ENCODE peak calls at places on chromosomes 7 and 10, in eight cellular contexts. A, X, O, P, G, N, Z and J are unnamed samples.

GRCh38 chr10:29811751-29812427 is 177.1 kb upstream of the SVIL start:
- DNase-seq in Z (no peak), N (peak), O (no peak), A (peak), P (no peak), G (peak), X (no peak), J (no peak)

GRCh38 chr7:16223963-16224707 is 197.2 kb downstream of the CRPPA start:
- DNase-seq in P (no peak), N (no peak), X (no peak), Z (no peak), O (no peak), G (no peak), A (no peak), J (no peak)

GRCh38 chr10:131928248-131929095 is 27.7 kb downstream of the PPP2R2D start:
- DNase-seq in P (no peak), A (peak), N (no peak), G (no peak), X (no peak), O (no peak), Z (peak), J (no peak)

GRCh38 chr10:119370972-119371703 is 163.8 kb downstream of the GRK5 start:
- DNase-seq in G (peak), O (peak), P (no peak), N (no peak), A (peak), Z (peak), X (no peak), J (no peak)

GRCh38 chr10:72348282-72348681 is 6.4 kb downstream of the DNAJB12 start:
- DNase-seq in X (no peak), O (no peak), G (no peak), P (no peak), Z (no peak), N (no peak), A (no peak), J (no peak)

GRCh38 chr10:78774999-78775711 is 293.6 kb upstream of the ZMIZ1 start:
- DNase-seq in G (peak), O (no peak), A (peak), P (no peak), Z (peak), N (no peak), X (no peak), J (no peak)

GRCh38 chr10:72080042-72081035 is 8.0 kb downstream of the SPOCK2 start:
- DNase-seq in X (no peak), O (peak), A (no peak), Z (no peak), G (peak), N (no peak), P (no peak), J (no peak)

GRCh38 chr10:75651452-75651851 is 220.0 kb downstream of the LRMDA start:
- DNase-seq in O (no peak), A (no peak), Z (no peak), G (peak), P (no peak), N (peak), X (no peak), J (no peak)

GRCh38 chr7:80876894-80877414 is 41.9 kb downstream of the SEMA3C start:
- DNase-seq in G (no peak), O (no peak), A (no peak), Z (no peak), X (no peak), P (no peak), N (no peak), J (no peak)

GRCh38 chr10:58590152-58590551 is 77.5 kb downstream of the BICC1 start:
- DNase-seq in X (no peak), N (no peak), G (peak), O (no peak), P (no peak), A (peak), Z (no peak), J (no peak)

GRCh38 chr7:54904986-54905385 is 113.8 kb upstream of the EGFR start:
- DNase-seq in A (no peak), Z (no peak), N (no peak), X (no peak), O (no peak), G (peak), P (no peak), J (no peak)

GRCh38 chr7:35508623-35509400 is 186.1 kb downstream of the HERPUD2 start:
- DNase-seq in Z (no peak), N (no peak), P (no peak), A (no peak), O (no peak), G (no peak), X (no peak), J (no peak)

GRCh38 chr10:72303424-72304128 is 29.9 kb downstream of the DDIT4 start:
- DNase-seq in G (no peak), N (no peak), Z (no peak), X (no peak), A (no peak), O (no peak), P (no peak), J (no peak)

GRCh38 chr10:28331821-28332220 is 29.0 kb upstream of the MPP7 start:
- DNase-seq in X (no peak), A (peak), P (no peak), N (no peak), Z (no peak), G (peak), O (no peak), J (no peak)

GRCh38 chr10:60954045-60954444 is 10.1 kb upstream of the RHOBTB1 start:
- DNase-seq in A (no peak), P (no peak), O (no peak), X (no peak), Z (no peak), N (no peak), G (no peak), J (no peak)

GRCh38 chr10:52111151-52111891 is 202.8 kb upstream of the DKK1 start:
- DNase-seq in P (no peak), N (no peak), O (no peak), Z (no peak), G (no peak), A (no peak), X (no peak), J (no peak)

GRCh38 chr10:117460846-117461765 is 81.4 kb upstream of the EMX2 start:
- DNase-seq in G (peak), A (no peak), Z (no peak), X (no peak), O (no peak), P (no peak), N (no peak), J (no peak)

GRCh38 chr10:29895436-29895835 is 163.9 kb downstream of the JCAD start:
- DNase-seq in X (no peak), G (no peak), P (no peak), A (peak), N (no peak), Z (no peak), O (peak), J (no peak)

GRCh38 chr10:4121531-4122380 is 336.7 kb upstream of the KLF6 start:
- DNase-seq in Z (no peak), A (no peak), O (no peak), G (no peak), N (no peak), X (no peak), P (no peak), J (no peak)

GRCh38 chr7:108203433-108204002 is 73.4 kb upstream of the LAMB4 start:
- DNase-seq in X (no peak), P (no peak), G (no peak), A (no peak), Z (no peak), N (no peak), O (no peak), J (no peak)

GRCh38 chr10:78911533-78912340 is 157.0 kb upstream of the ZMIZ1 start:
- DNase-seq in X (no peak), G (no peak), P (no peak), O (no peak), A (no peak), N (no peak), Z (peak), J (no peak)